ENCODE peak calls at places on chromosomes 5 and 9, in four cellular contexts. G, U, F and B are unnamed samples.

GRCh38 chr5:157266286-157267007 is 524 bp downstream of the CYFIP2 start:
- DNase-seq in G (peak; percentile 65), U (no peak), F (peak; percentile 52), B (no peak)

GRCh38 chr9:112793213-112793810 is 42.8 kb downstream of the SNX30 start:
- DNase-seq in G (peak; percentile 66), U (no peak), F (peak; percentile 57), B (peak; percentile 23)

GRCh38 chr9:72305102-72305546 is 59.9 kb downstream of the ZFAND5 start:
- DNase-seq in G (no peak), U (no peak), F (peak; percentile 22), B (no peak)

GRCh38 chr5:170632985-170633234 is 129.1 kb downstream of the KCNIP1 start:
- DNase-seq in G (peak; percentile 86), U (no peak), F (peak; percentile 89), B (no peak)

GRCh38 chr5:142145106-142145900 is 36.7 kb downstream of the NDFIP1 start:
- DNase-seq in G (peak; percentile 54), U (no peak), F (peak; percentile 56), B (peak; percentile 44)

GRCh38 chr5:122141751-122142150 is 12.4 kb downstream of the ZNF474 start:
- DNase-seq in G (no peak), U (no peak), F (no peak), B (no peak)

GRCh38 chr9:106104887-106105286 is 410.5 kb downstream of the TMEM38B start:
- DNase-seq in G (no peak), U (no peak), F (no peak), B (no peak)

GRCh38 chr5:79935992-79936643 is 54.9 kb downstream of the MTX3 start:
- DNase-seq in G (no peak), U (no peak), F (no peak), B (no peak)

GRCh38 chr9:127926961-127927456 is 3.6 kb downstream of the PIP5KL1 start:
- DNase-seq in G (no peak), U (no peak), F (no peak), B (no peak)

GRCh38 chr9:38015267-38015666 is 53.8 kb downstream of the SHB start:
- DNase-seq in G (no peak), U (no peak), F (no peak), B (no peak)

GRCh38 chr5:115068239-115069086 is 101.2 kb downstream of the TRIM36 start:
- DNase-seq in G (peak; percentile 13), U (no peak), F (no peak), B (no peak)

GRCh38 chr5:144142030-144142825 is 28.2 kb downstream of the YIPF5 start:
- DNase-seq in G (peak; percentile 38), U (no peak), F (no peak), B (no peak)
- TF ChIP-seq CTCF in G (peak; percentile 63), U (peak; percentile 60), F (peak; percentile 63), B (peak; percentile 74)

GRCh38 chr5:150607991-150608390 is 32.5 kb upstream of the SYNPO start:
- DNase-seq in G (no peak), U (no peak), F (no peak), B (no peak)

GRCh38 chr5:150611026-150611425 is 29.4 kb upstream of the SYNPO start:
- DNase-seq in G (no peak), U (no peak), F (no peak), B (no peak)

GRCh38 chr5:150607105-150607504 is 33.4 kb upstream of the SYNPO start:
- DNase-seq in G (no peak), U (no peak), F (no peak), B (no peak)

GRCh38 chr5:150609843-150610584 is 30.4 kb upstream of the SYNPO start:
- DNase-seq in G (no peak), U (no peak), F (no peak), B (no peak)

GRCh38 chr5:150608991-150609390 is 31.5 kb upstream of the SYNPO start:
- DNase-seq in G (no peak), U (no peak), F (no peak), B (no peak)
- TF ChIP-seq CTCF in G (no peak), U (no peak), F (no peak), B (no peak)

GRCh38 chr5:1769752-1770442 is 29.7 kb downstream of the MRPL36 start:
- DNase-seq in G (no peak), U (no peak), F (no peak), B (no peak)

GRCh38 chr5:1770443-1770802 is 29.2 kb downstream of the MRPL36 start:
- DNase-seq in G (no peak), U (no peak), F (no peak), B (no peak)

GRCh38 chr5:1769017-1769640 is 30.5 kb downstream of the MRPL36 start:
- DNase-seq in G (no peak), U (no peak), F (no peak), B (no peak)

GRCh38 chr5:1771149-1772065 is 28.2 kb downstream of the MRPL36 start:
- DNase-seq in G (no peak), U (no peak), F (no peak), B (no peak)

DNA sequence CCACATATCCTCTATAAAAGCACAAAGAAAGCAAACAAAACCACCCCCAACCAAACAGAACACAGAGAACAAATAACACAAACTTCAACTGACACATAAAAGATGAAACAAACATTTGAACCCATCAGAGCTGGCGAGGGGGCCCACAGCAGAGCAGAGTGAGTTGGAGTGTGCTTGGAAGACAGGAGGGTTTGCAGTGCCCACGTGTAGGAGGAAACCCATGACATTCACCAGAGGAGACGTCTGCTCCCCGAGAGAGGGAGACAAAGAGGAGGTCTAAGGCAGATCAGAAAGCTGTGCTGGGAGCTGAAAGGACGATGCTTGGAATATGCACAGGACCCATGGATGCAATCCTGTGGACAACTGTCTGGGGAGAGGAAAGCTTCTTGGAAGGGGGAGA is 27.0 kb downstream of the MRPL36 start:
- DNase-seq in G (peak; percentile 75), U (peak; percentile 10), F (no peak), B (no peak)
- TF ChIP-seq CTCF in G (peak; percentile 52), U (peak; percentile 68), F (no peak), B (peak; percentile 29)

GRCh38 chr9:20289416-20289815 is 332.9 kb downstream of the MLLT3 start:
- DNase-seq in G (no peak), U (no peak), F (no peak), B (no peak)

GRCh38 chr9:20290287-20290686 is 332.0 kb downstream of the MLLT3 start:
- DNase-seq in G (no peak), U (no peak), F (no peak), B (no peak)

GRCh38 chr9:20292002-20292401 is 330.3 kb downstream of the MLLT3 start:
- DNase-seq in G (no peak), U (no peak), F (no peak), B (no peak)

GRCh38 chr9:20294351-20294750 is 327.9 kb downstream of the MLLT3 start:
- DNase-seq in G (no peak), U (no peak), F (no peak), B (no peak)

GRCh38 chr9:20291201-20291600 is 331.1 kb downstream of the MLLT3 start:
- DNase-seq in G (no peak), U (no peak), F (no peak), B (no peak)
- TF ChIP-seq CTCF in G (no peak), U (no peak), F (no peak), B (no peak)